ENCODE peak calls at places on chromosomes 11 and 22, in ten cellular contexts. One of them, this sample, is unnamed. For H3K4me1, the result is how much of the 10 kb centered on the place peaks cover.

GRCh38 chr11:102831709-102832492 is 11.5 kb downstream of the MMP3 start:
- DNase-seq in SK-N-SH: no peak
- DNase-seq in GM23248: peak
- DNase-seq in heart left ventricle: no peak
- DNase-seq in right lobe of liver: no peak
- DNase-seq in HCT116: no peak
- DNase-seq in ovary: no peak
- DNase-seq in uterus: no peak
- DNase-seq in mammary epithelial cell: no peak
- DNase-seq in CD8-positive, alpha-beta memory T cell: no peak
- DNase-seq in this sample: peak

GRCh38 chr11:99370557-99371200 is 349.9 kb downstream of the CNTN5 start:
- DNase-seq in SK-N-SH: no peak
- DNase-seq in GM23248: peak
- DNase-seq in heart left ventricle: peak
- DNase-seq in right lobe of liver: no peak
- DNase-seq in HCT116: no peak
- DNase-seq in ovary: no peak
- DNase-seq in uterus: no peak
- DNase-seq in mammary epithelial cell: no peak
- DNase-seq in CD8-positive, alpha-beta memory T cell: no peak
- DNase-seq in this sample: no peak

GRCh38 chr11:72307439-72307838 is 63.5 kb upstream of the PHOX2A start:
- DNase-seq in SK-N-SH: peak
- DNase-seq in GM23248: no peak
- DNase-seq in heart left ventricle: no peak
- DNase-seq in right lobe of liver: no peak
- DNase-seq in HCT116: no peak
- DNase-seq in ovary: no peak
- DNase-seq in uterus: no peak
- DNase-seq in mammary epithelial cell: no peak
- DNase-seq in CD8-positive, alpha-beta memory T cell: no peak
- DNase-seq in this sample: no peak

GRCh38 chr22:25582946-25583345 is 18.5 kb downstream of the GRK3 start:
- DNase-seq in SK-N-SH: no peak
- DNase-seq in GM23248: peak
- DNase-seq in heart left ventricle: no peak
- DNase-seq in right lobe of liver: no peak
- DNase-seq in HCT116: no peak
- DNase-seq in ovary: no peak
- DNase-seq in uterus: no peak
- DNase-seq in mammary epithelial cell: peak
- DNase-seq in CD8-positive, alpha-beta memory T cell: no peak
- DNase-seq in this sample: no peak

GRCh38 chr22:50578776-50579310 is 616 bp upstream of the CPT1B start:
- DNase-seq in SK-N-SH: no peak
- DNase-seq in GM23248: peak
- DNase-seq in heart left ventricle: no peak
- DNase-seq in right lobe of liver: no peak
- DNase-seq in HCT116: no peak
- DNase-seq in ovary: no peak
- DNase-seq in uterus: no peak
- DNase-seq in mammary epithelial cell: no peak
- DNase-seq in CD8-positive, alpha-beta memory T cell: no peak
- DNase-seq in this sample: no peak

GRCh38 chr11:114615448-114616361 is 20.1 kb upstream of the NXPE4 start:
- DNase-seq in SK-N-SH: no peak
- DNase-seq in GM23248: no peak
- DNase-seq in heart left ventricle: no peak
- DNase-seq in right lobe of liver: no peak
- DNase-seq in HCT116: no peak
- DNase-seq in ovary: no peak
- DNase-seq in uterus: no peak
- DNase-seq in mammary epithelial cell: no peak
- DNase-seq in CD8-positive, alpha-beta memory T cell: no peak
- DNase-seq in this sample: no peak

GRCh38 chr11:26762089-26762488 is 40.2 kb upstream of the SLC5A12 start:
- DNase-seq in SK-N-SH: no peak
- DNase-seq in GM23248: no peak
- DNase-seq in heart left ventricle: no peak
- DNase-seq in right lobe of liver: no peak
- DNase-seq in HCT116: no peak
- DNase-seq in ovary: no peak
- DNase-seq in uterus: no peak
- DNase-seq in mammary epithelial cell: no peak
- DNase-seq in CD8-positive, alpha-beta memory T cell: no peak
- DNase-seq in this sample: no peak

GRCh38 chr11:10162222-10162621 is 131.8 kb downstream of the SBF2 start:
- DNase-seq in SK-N-SH: no peak
- DNase-seq in GM23248: no peak
- DNase-seq in heart left ventricle: no peak
- DNase-seq in right lobe of liver: no peak
- DNase-seq in HCT116: no peak
- DNase-seq in ovary: no peak
- DNase-seq in uterus: no peak
- DNase-seq in mammary epithelial cell: no peak
- DNase-seq in CD8-positive, alpha-beta memory T cell: no peak
- DNase-seq in this sample: no peak

GRCh38 chr11:134668796-134669195 is 256.8 kb upstream of the B3GAT1 start:
- DNase-seq in SK-N-SH: no peak
- DNase-seq in GM23248: no peak
- DNase-seq in heart left ventricle: no peak
- DNase-seq in right lobe of liver: no peak
- DNase-seq in HCT116: no peak
- DNase-seq in ovary: no peak
- DNase-seq in uterus: no peak
- DNase-seq in mammary epithelial cell: no peak
- DNase-seq in CD8-positive, alpha-beta memory T cell: no peak
- DNase-seq in this sample: no peak

GRCh38 chr11:110434952-110435779 is 5.4 kb downstream of the FDX1 start:
- DNase-seq in SK-N-SH: no peak
- DNase-seq in GM23248: peak
- DNase-seq in heart left ventricle: no peak
- DNase-seq in right lobe of liver: no peak
- DNase-seq in HCT116: peak
- DNase-seq in ovary: no peak
- DNase-seq in uterus: no peak
- DNase-seq in mammary epithelial cell: peak
- DNase-seq in CD8-positive, alpha-beta memory T cell: peak
- DNase-seq in this sample: peak

GRCh38 chr22:47190276-47190956 is 428.0 kb downstream of the TBC1D22A start:
- DNase-seq in SK-N-SH: no peak
- DNase-seq in GM23248: no peak
- DNase-seq in heart left ventricle: peak
- DNase-seq in right lobe of liver: peak
- DNase-seq in HCT116: no peak
- DNase-seq in ovary: peak
- DNase-seq in uterus: peak
- DNase-seq in mammary epithelial cell: no peak
- DNase-seq in CD8-positive, alpha-beta memory T cell: peak
- DNase-seq in this sample: no peak

GRCh38 chr22:34722901-34723300 is 343.1 kb upstream of the ISX start:
- DNase-seq in SK-N-SH: no peak
- DNase-seq in GM23248: no peak
- DNase-seq in heart left ventricle: no peak
- DNase-seq in right lobe of liver: no peak
- DNase-seq in HCT116: no peak
- DNase-seq in ovary: no peak
- DNase-seq in uterus: no peak
- DNase-seq in mammary epithelial cell: no peak
- DNase-seq in CD8-positive, alpha-beta memory T cell: no peak
- DNase-seq in this sample: no peak

GRCh38 chr11:121575963-121576290 is 123.2 kb upstream of the SORL1-AS1 start:
- DNase-seq in SK-N-SH: no peak
- DNase-seq in GM23248: no peak
- DNase-seq in heart left ventricle: no peak
- DNase-seq in right lobe of liver: no peak
- DNase-seq in HCT116: no peak
- DNase-seq in ovary: no peak
- DNase-seq in uterus: no peak
- DNase-seq in mammary epithelial cell: no peak
- DNase-seq in CD8-positive, alpha-beta memory T cell: no peak
- DNase-seq in this sample: no peak

GRCh38 chr11:8375460-8375859 is 111.8 kb upstream of the LMO1 start:
- DNase-seq in SK-N-SH: no peak
- DNase-seq in GM23248: no peak
- DNase-seq in heart left ventricle: no peak
- DNase-seq in right lobe of liver: no peak
- DNase-seq in HCT116: no peak
- DNase-seq in ovary: no peak
- DNase-seq in uterus: no peak
- DNase-seq in mammary epithelial cell: no peak
- DNase-seq in CD8-positive, alpha-beta memory T cell: no peak
- DNase-seq in this sample: no peak

GRCh38 chr11:61880454-61880853 is 10.9 kb downstream of the FADS3 start:
- DNase-seq in SK-N-SH: no peak
- DNase-seq in GM23248: no peak
- DNase-seq in heart left ventricle: no peak
- DNase-seq in right lobe of liver: no peak
- DNase-seq in HCT116: no peak
- DNase-seq in ovary: no peak
- DNase-seq in uterus: no peak
- DNase-seq in mammary epithelial cell: no peak
- DNase-seq in CD8-positive, alpha-beta memory T cell: no peak
- DNase-seq in this sample: no peak

GRCh38 chr11:61880050-61880449 is 11.3 kb downstream of the FADS3 start:
- DNase-seq in SK-N-SH: no peak
- DNase-seq in GM23248: peak
- DNase-seq in heart left ventricle: no peak
- DNase-seq in right lobe of liver: no peak
- DNase-seq in HCT116: no peak
- DNase-seq in ovary: no peak
- DNase-seq in uterus: no peak
- DNase-seq in mammary epithelial cell: no peak
- DNase-seq in CD8-positive, alpha-beta memory T cell: no peak
- DNase-seq in this sample: no peak

GRCh38 chr11:61883327-61883726 is 8.0 kb downstream of the FADS3 start:
- DNase-seq in SK-N-SH: no peak
- DNase-seq in GM23248: peak
- DNase-seq in heart left ventricle: no peak
- DNase-seq in right lobe of liver: no peak
- DNase-seq in HCT116: no peak
- DNase-seq in ovary: no peak
- DNase-seq in uterus: no peak
- DNase-seq in mammary epithelial cell: no peak
- DNase-seq in CD8-positive, alpha-beta memory T cell: no peak
- DNase-seq in this sample: no peak

GRCh38 chr11:61882879-61883278 is 8.5 kb downstream of the FADS3 start:
- DNase-seq in SK-N-SH: no peak
- DNase-seq in GM23248: no peak
- DNase-seq in heart left ventricle: no peak
- DNase-seq in right lobe of liver: no peak
- DNase-seq in HCT116: no peak
- DNase-seq in ovary: no peak
- DNase-seq in uterus: no peak
- DNase-seq in mammary epithelial cell: no peak
- DNase-seq in CD8-positive, alpha-beta memory T cell: no peak
- DNase-seq in this sample: no peak

GRCh38 chr11:61881397-61881796 is 9.9 kb downstream of the FADS3 start:
- DNase-seq in SK-N-SH: no peak
- DNase-seq in GM23248: no peak
- DNase-seq in heart left ventricle: peak
- DNase-seq in right lobe of liver: no peak
- DNase-seq in HCT116: no peak
- DNase-seq in ovary: no peak
- DNase-seq in uterus: no peak
- DNase-seq in mammary epithelial cell: no peak
- DNase-seq in CD8-positive, alpha-beta memory T cell: no peak
- DNase-seq in this sample: no peak
- H3K4me3 ChIP-seq in SK-N-SH: no peak
- H3K4me3 ChIP-seq in GM23248: no peak
- H3K4me3 ChIP-seq in heart left ventricle: no peak
- H3K4me3 ChIP-seq in right lobe of liver: no peak
- H3K4me3 ChIP-seq in HCT116: no peak
- H3K4me3 ChIP-seq in ovary: no peak
- H3K4me3 ChIP-seq in uterus: no peak
- H3K4me3 ChIP-seq in mammary epithelial cell: no peak
- H3K4me3 ChIP-seq in CD8-positive, alpha-beta memory T cell: no peak
- H3K4me3 ChIP-seq in this sample: no peak

GRCh38 chr11:69155302-69156198 is at the start of gene SMIM38:
- DNase-seq in SK-N-SH: no peak
- DNase-seq in GM23248: no peak
- DNase-seq in heart left ventricle: no peak
- DNase-seq in right lobe of liver: no peak
- DNase-seq in HCT116: no peak
- DNase-seq in ovary: no peak
- DNase-seq in uterus: no peak
- DNase-seq in mammary epithelial cell: no peak
- DNase-seq in CD8-positive, alpha-beta memory T cell: no peak
- DNase-seq in this sample: no peak
- H3K27ac ChIP-seq in SK-N-SH: peak
- H3K27ac ChIP-seq in GM23248: no peak
- H3K27ac ChIP-seq in heart left ventricle: peak
- H3K27ac ChIP-seq in right lobe of liver: no peak
- H3K27ac ChIP-seq in HCT116: no peak
- H3K27ac ChIP-seq in ovary: no peak
- H3K27ac ChIP-seq in uterus: no peak
- H3K27ac ChIP-seq in mammary epithelial cell: no peak
- H3K27ac ChIP-seq in CD8-positive, alpha-beta memory T cell: no peak
- H3K27ac ChIP-seq in this sample: no peak

GRCh38 chr11:69837791-69838190 is 18.6 kb upstream of the FGF3 start:
- DNase-seq in SK-N-SH: no peak
- DNase-seq in GM23248: no peak
- DNase-seq in heart left ventricle: no peak
- DNase-seq in right lobe of liver: no peak
- DNase-seq in HCT116: no peak
- DNase-seq in ovary: no peak
- DNase-seq in uterus: no peak
- DNase-seq in mammary epithelial cell: no peak
- DNase-seq in CD8-positive, alpha-beta memory T cell: no peak
- DNase-seq in this sample: no peak
- H3K4me1 ChIP-seq in SK-N-SH: under half
- H3K4me1 ChIP-seq in GM23248: under half
- H3K4me1 ChIP-seq in heart left ventricle: under half
- H3K4me1 ChIP-seq in right lobe of liver: under half
- H3K4me1 ChIP-seq in HCT116: under half
- H3K4me1 ChIP-seq in ovary: under half
- H3K4me1 ChIP-seq in uterus: under half
- H3K4me1 ChIP-seq in mammary epithelial cell: under half
- H3K4me1 ChIP-seq in CD8-positive, alpha-beta memory T cell: under half
- H3K4me1 ChIP-seq in this sample: under half

DNA sequence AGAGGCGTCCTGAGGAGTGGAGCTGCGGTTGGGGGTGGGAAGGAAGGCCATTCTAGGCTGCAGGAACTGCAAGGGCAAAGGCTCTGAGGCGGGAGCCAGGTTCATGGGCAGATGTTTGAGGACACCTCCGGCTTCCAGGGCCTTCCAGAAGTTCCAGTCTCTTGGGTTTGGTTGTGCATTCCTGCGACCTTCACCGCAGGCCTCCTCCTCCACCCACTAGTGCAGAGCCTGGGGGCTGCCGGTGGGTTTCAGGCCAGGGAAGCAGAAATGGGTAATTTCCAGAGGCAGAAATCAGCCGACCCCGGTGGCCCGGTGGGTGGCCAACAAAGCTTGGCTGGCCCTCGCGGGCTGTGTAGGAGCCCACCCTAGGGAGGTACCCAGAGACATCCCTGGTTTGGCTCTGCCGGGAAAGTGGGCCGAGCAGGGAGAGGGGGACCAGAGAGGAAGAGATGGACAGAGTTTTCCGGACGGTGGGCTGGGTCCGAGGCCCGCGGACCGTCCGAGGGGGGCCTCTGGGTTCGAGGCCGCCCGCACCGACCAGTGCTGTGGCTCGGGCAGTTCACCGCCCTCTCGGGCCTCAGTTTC is 388 bp upstream of the PHETA2 start:
- DNase-seq in SK-N-SH: no peak
- DNase-seq in GM23248: no peak
- DNase-seq in heart left ventricle: no peak
- DNase-seq in right lobe of liver: no peak
- DNase-seq in HCT116: no peak
- DNase-seq in ovary: peak
- DNase-seq in uterus: no peak
- DNase-seq in mammary epithelial cell: no peak
- DNase-seq in CD8-positive, alpha-beta memory T cell: no peak
- DNase-seq in this sample: no peak
- H3K4me3 ChIP-seq in SK-N-SH: no peak
- H3K4me3 ChIP-seq in GM23248: peak
- H3K4me3 ChIP-seq in heart left ventricle: peak
- H3K4me3 ChIP-seq in right lobe of liver: peak
- H3K4me3 ChIP-seq in HCT116: no peak
- H3K4me3 ChIP-seq in ovary: peak
- H3K4me3 ChIP-seq in uterus: peak
- H3K4me3 ChIP-seq in mammary epithelial cell: peak
- H3K4me3 ChIP-seq in CD8-positive, alpha-beta memory T cell: peak
- H3K4me3 ChIP-seq in this sample: no peak